ENCODE peak calls at places on chromosomes 16 and 17, in six cellular contexts. One of them, this sample, is unnamed.

GRCh38 chr17:382644-383533 is 30.3 kb upstream of the RPH3AL start:
- DNase-seq in endothelial cell: no peak
- DNase-seq in T follicular helper cell: no peak
- DNase-seq in Calu3: no peak
- DNase-seq in NCI-H1694 treated with DMSO at 0.1 percent for 48 hours: peak; percentile 65
- DNase-seq in stimulated activated CD8-positive, alpha-beta memory T cell treated with anti-CD3 and anti-CD28 coated beads, Interleukin-7, amount 100 ng/mL, for 1 hour: no peak
- DNase-seq in this sample: peak; percentile 39

GRCh38 chr17:20059728-20060188 is 50.6 kb downstream of the SPECC1 start:
- DNase-seq in endothelial cell: no peak
- DNase-seq in T follicular helper cell: no peak
- DNase-seq in Calu3: no peak
- DNase-seq in NCI-H1694 treated with DMSO at 0.1 percent for 48 hours: no peak
- DNase-seq in stimulated activated CD8-positive, alpha-beta memory T cell treated with anti-CD3 and anti-CD28 coated beads, Interleukin-7, amount 100 ng/mL, for 1 hour: no peak
- DNase-seq in this sample: no peak

GRCh38 chr17:49576121-49576905 is 642 bp downstream of the NXPH3 start:
- DNase-seq in endothelial cell: peak; percentile 58
- DNase-seq in T follicular helper cell: no peak
- DNase-seq in Calu3: peak; percentile 35
- DNase-seq in NCI-H1694 treated with DMSO at 0.1 percent for 48 hours: peak; percentile 15
- DNase-seq in stimulated activated CD8-positive, alpha-beta memory T cell treated with anti-CD3 and anti-CD28 coated beads, Interleukin-7, amount 100 ng/mL, for 1 hour: no peak
- DNase-seq in this sample: peak; percentile 59

GRCh38 chr17:76866774-76867577 is 1.2 kb upstream of the MGAT5B start:
- DNase-seq in endothelial cell: no peak
- DNase-seq in T follicular helper cell: no peak
- DNase-seq in Calu3: peak; percentile 30
- DNase-seq in NCI-H1694 treated with DMSO at 0.1 percent for 48 hours: peak; percentile 5
- DNase-seq in stimulated activated CD8-positive, alpha-beta memory T cell treated with anti-CD3 and anti-CD28 coated beads, Interleukin-7, amount 100 ng/mL, for 1 hour: no peak
- DNase-seq in this sample: peak; percentile 43

GRCh38 chr16:47949276-47949675 is 206.5 kb downstream of the ABCC12 start:
- DNase-seq in endothelial cell: no peak
- DNase-seq in T follicular helper cell: no peak
- DNase-seq in Calu3: no peak
- DNase-seq in NCI-H1694 treated with DMSO at 0.1 percent for 48 hours: no peak
- DNase-seq in stimulated activated CD8-positive, alpha-beta memory T cell treated with anti-CD3 and anti-CD28 coated beads, Interleukin-7, amount 100 ng/mL, for 1 hour: no peak
- DNase-seq in this sample: no peak

GRCh38 chr16:55641430-55642056 is 14.2 kb upstream of the SLC6A2 start:
- DNase-seq in endothelial cell: no peak
- DNase-seq in T follicular helper cell: no peak
- DNase-seq in Calu3: no peak
- DNase-seq in NCI-H1694 treated with DMSO at 0.1 percent for 48 hours: no peak
- DNase-seq in stimulated activated CD8-positive, alpha-beta memory T cell treated with anti-CD3 and anti-CD28 coated beads, Interleukin-7, amount 100 ng/mL, for 1 hour: no peak
- DNase-seq in this sample: no peak

GRCh38 chr17:45150911-45151809 is 2.9 kb downstream of the HEXIM1 start:
- DNase-seq in endothelial cell: no peak
- DNase-seq in T follicular helper cell: no peak
- DNase-seq in Calu3: no peak
- DNase-seq in NCI-H1694 treated with DMSO at 0.1 percent for 48 hours: no peak
- DNase-seq in stimulated activated CD8-positive, alpha-beta memory T cell treated with anti-CD3 and anti-CD28 coated beads, Interleukin-7, amount 100 ng/mL, for 1 hour: no peak
- DNase-seq in this sample: no peak

GRCh38 chr17:19292377-19292711 is 55.2 kb downstream of the EPN2 start:
- DNase-seq in endothelial cell: no peak
- DNase-seq in T follicular helper cell: no peak
- DNase-seq in Calu3: no peak
- DNase-seq in NCI-H1694 treated with DMSO at 0.1 percent for 48 hours: no peak
- DNase-seq in stimulated activated CD8-positive, alpha-beta memory T cell treated with anti-CD3 and anti-CD28 coated beads, Interleukin-7, amount 100 ng/mL, for 1 hour: no peak
- DNase-seq in this sample: no peak

GRCh38 chr17:17463821-17464220 is 13.0 kb upstream of the MED9 start:
- DNase-seq in endothelial cell: no peak
- DNase-seq in T follicular helper cell: no peak
- DNase-seq in Calu3: no peak
- DNase-seq in NCI-H1694 treated with DMSO at 0.1 percent for 48 hours: no peak
- DNase-seq in stimulated activated CD8-positive, alpha-beta memory T cell treated with anti-CD3 and anti-CD28 coated beads, Interleukin-7, amount 100 ng/mL, for 1 hour: no peak
- DNase-seq in this sample: no peak

GRCh38 chr17:64492481-64493109 is 4.3 kb downstream of the POLG2 start:
- DNase-seq in endothelial cell: no peak
- DNase-seq in T follicular helper cell: peak; percentile 31
- DNase-seq in Calu3: no peak
- DNase-seq in NCI-H1694 treated with DMSO at 0.1 percent for 48 hours: no peak
- DNase-seq in stimulated activated CD8-positive, alpha-beta memory T cell treated with anti-CD3 and anti-CD28 coated beads, Interleukin-7, amount 100 ng/mL, for 1 hour: no peak
- DNase-seq in this sample: no peak

GRCh38 chr17:45353047-45353446 is 36.2 kb upstream of the MAP3K14 start:
- DNase-seq in endothelial cell: no peak
- DNase-seq in T follicular helper cell: no peak
- DNase-seq in Calu3: no peak
- DNase-seq in NCI-H1694 treated with DMSO at 0.1 percent for 48 hours: no peak
- DNase-seq in stimulated activated CD8-positive, alpha-beta memory T cell treated with anti-CD3 and anti-CD28 coated beads, Interleukin-7, amount 100 ng/mL, for 1 hour: no peak
- DNase-seq in this sample: no peak

GRCh38 chr16:87329436-87330256 is 12.5 kb upstream of the C16orf95 start:
- DNase-seq in endothelial cell: no peak
- DNase-seq in T follicular helper cell: no peak
- DNase-seq in Calu3: no peak
- DNase-seq in NCI-H1694 treated with DMSO at 0.1 percent for 48 hours: no peak
- DNase-seq in stimulated activated CD8-positive, alpha-beta memory T cell treated with anti-CD3 and anti-CD28 coated beads, Interleukin-7, amount 100 ng/mL, for 1 hour: no peak
- DNase-seq in this sample: no peak

GRCh38 chr17:4334332-4334731 is 32.1 kb downstream of the UBE2G1 start:
- DNase-seq in endothelial cell: no peak
- DNase-seq in T follicular helper cell: no peak
- DNase-seq in Calu3: no peak
- DNase-seq in NCI-H1694 treated with DMSO at 0.1 percent for 48 hours: no peak
- DNase-seq in stimulated activated CD8-positive, alpha-beta memory T cell treated with anti-CD3 and anti-CD28 coated beads, Interleukin-7, amount 100 ng/mL, for 1 hour: no peak
- DNase-seq in this sample: no peak